ENCODE peak calls at places on chromosome 7, in seven cellular contexts. H, L, K, Y, X, V and D are unnamed samples.

GRCh38 chr7:29113384-29114102 is 32.8 kb downstream of the CPVL start:
- DNase-seq in V (peak; percentile 50), X (peak; percentile 32), L (peak; percentile 51), H (peak; percentile 56), K (no peak), Y (peak; percentile 2), D (no peak)

GRCh38 chr7:30934225-30934624 is 22.6 kb downstream of the AQP1 start:
- DNase-seq in H (no peak), Y (no peak), V (no peak), K (peak; percentile 39), X (no peak), L (no peak), D (no peak)

GRCh38 chr7:1819258-1819841 is 149.3 kb downstream of the ELFN1 start:
- DNase-seq in X (no peak), K (peak; percentile 57), V (no peak), L (no peak), Y (no peak), H (no peak), D (no peak)

GRCh38 chr7:122006687-122007086 is 133.7 kb downstream of the PTPRZ1 start:
- DNase-seq in Y (no peak), K (no peak), H (no peak), V (no peak), X (no peak), L (no peak), D (no peak)

GRCh38 chr7:21028186-21028989 is 241.7 kb upstream of the SP8 start:
- DNase-seq in K (no peak), X (no peak), Y (no peak), L (no peak), H (peak; percentile 15), V (no peak), D (no peak)

GRCh38 chr7:50151661-50152060 is 58.6 kb upstream of the ZPBP start:
- DNase-seq in K (no peak), X (no peak), H (no peak), L (no peak), Y (peak; percentile 58), V (no peak), D (no peak)

GRCh38 chr7:77409739-77410545 is 6.2 kb downstream of the GSAP start:
- DNase-seq in Y (no peak), K (no peak), L (peak; percentile 81), X (no peak), V (no peak), H (peak; percentile 45), D (no peak)

GRCh38 chr7:140902305-140902953 is 22.3 kb downstream of the BRAF start:
- DNase-seq in X (no peak), K (no peak), H (no peak), Y (peak; percentile 12), V (no peak), L (no peak), D (peak; percentile 62)

GRCh38 chr7:101728888-101729883 is 88.2 kb upstream of the CUX1 start:
- DNase-seq in H (peak; percentile 99), L (peak; percentile 97), X (no peak), V (peak; percentile 95), Y (no peak), K (no peak), D (no peak)

GRCh38 chr7:5528071-5528814 is 104.6 kb upstream of the TNRC18 start:
- DNase-seq in Y (peak; percentile 13), X (peak; percentile 61), V (peak; percentile 66), K (peak; percentile 73), L (peak; percentile 53), H (no peak), D (peak; percentile 61)

GRCh38 chr7:46003896-46004875 is 83.1 kb upstream of the IGFBP3 start:
- DNase-seq in H (peak; percentile 96), Y (no peak), X (no peak), V (no peak), K (no peak), L (peak; percentile 43), D (no peak)

GRCh38 chr7:14714161-14714728 is 188.3 kb downstream of the DGKB start:
- DNase-seq in L (no peak), X (no peak), H (no peak), Y (no peak), K (no peak), V (no peak), D (no peak)

GRCh38 chr7:47327698-47328391 is 254.1 kb downstream of the TNS3 start:
- DNase-seq in X (peak; percentile 77), L (peak; percentile 90), H (peak; percentile 89), K (no peak), V (peak; percentile 71), Y (no peak), D (no peak)

GRCh38 chr7:42940985-42941847 is 9.0 kb downstream of the MRPL32 start:
- DNase-seq in X (peak; percentile 89), Y (peak; percentile 87), V (peak; percentile 92), L (peak; percentile 85), H (peak; percentile 50), K (peak; percentile 80), D (peak; percentile 66)

GRCh38 chr7:124800386-124800785 is 34.8 kb upstream of the GPR37 start:
- DNase-seq in Y (no peak), H (no peak), K (no peak), X (no peak), V (no peak), L (no peak), D (no peak)

GRCh38 chr7:8411103-8411502 is 22.3 kb upstream of the NXPH1 start:
- DNase-seq in Y (no peak), V (no peak), K (no peak), L (no peak), X (no peak), H (no peak), D (no peak)

GRCh38 chr7:134755422-134756022 is 23.9 kb upstream of the CALD1 start:
- DNase-seq in Y (peak; percentile 25), H (peak; percentile 35), L (peak; percentile 56), K (no peak), X (peak; percentile 16), V (no peak), D (peak; percentile 8)

GRCh38 chr7:151721694-151722093 is 155.2 kb downstream of the PRKAG2 start:
- DNase-seq in K (no peak), H (no peak), X (no peak), V (no peak), Y (no peak), L (peak; percentile 39), D (no peak)

GRCh38 chr7:37999673-38000072 is 79.2 kb downstream of the EPDR1 start:
- DNase-seq in H (peak; percentile 55), K (no peak), X (no peak), Y (no peak), L (peak; percentile 24), V (no peak), D (no peak)

GRCh38 chr7:51013218-51013786 is 230.6 kb upstream of the GRB10 start:
- DNase-seq in L (peak; percentile 44), H (no peak), Y (no peak), V (no peak), K (no peak), X (no peak), D (no peak)

GRCh38 chr7:7416031-7416968 is 119.4 kb downstream of the COL28A1 start:
- DNase-seq in X (peak; percentile 76), V (peak; percentile 66), Y (no peak), K (no peak), H (peak; percentile 74), L (peak; percentile 76), D (no peak)

GRCh38 chr7:64997927-64998391 is 7.1 kb upstream of the ZNF117 start:
- DNase-seq in H (peak; percentile 83), K (no peak), X (peak; percentile 62), Y (no peak), L (peak; percentile 72), V (no peak), D (no peak)

GRCh38 chr7:64997164-64997908 is 6.5 kb upstream of the ZNF117 start:
- DNase-seq in V (no peak), Y (no peak), H (no peak), L (no peak), K (no peak), X (no peak), D (no peak)

GRCh38 chr7:64998865-64999164 is 7.7 kb downstream of the ERV3-1 start:
- DNase-seq in Y (no peak), K (no peak), L (no peak), V (no peak), X (no peak), H (no peak), D (no peak)

GRCh38 chr7:65001291-65001814 is 5.1 kb downstream of the ERV3-1 start:
- DNase-seq in X (no peak), H (peak; percentile 67), L (peak; percentile 28), Y (no peak), K (no peak), V (no peak), D (no peak)

GRCh38 chr7:64999165-65000004 is 7.1 kb downstream of the ERV3-1 start:
- DNase-seq in V (no peak), H (peak; percentile 94), Y (peak; percentile 87), K (no peak), X (peak; percentile 61), L (peak; percentile 96), D (no peak)
- H3K9me3 ChIP-seq in V (peaks cover 23% of the 10 kb centered on the region), H (no peaks in the 10 kb centered on the region), Y (peaks cover 45% of the 10 kb centered on the region), K (peaks cover 38% of the 10 kb centered on the region), X (no peaks in the 10 kb centered on the region), L (no peaks in the 10 kb centered on the region), D (peaks cover 70% of the 10 kb centered on the region)

GRCh38 chr7:22662490-22663145 is 64.4 kb upstream of the IL6 start:
- DNase-seq in H (no peak), K (no peak), L (no peak), X (no peak), V (no peak), Y (no peak), D (no peak)

GRCh38 chr7:22664988-22665798 is 61.8 kb upstream of the IL6 start:
- DNase-seq in K (no peak), X (no peak), Y (no peak), V (no peak), L (no peak), H (no peak), D (no peak)

GRCh38 chr7:22663721-22664120 is 63.3 kb upstream of the IL6 start:
- DNase-seq in L (peak; percentile 86), Y (no peak), V (no peak), H (peak; percentile 40), X (no peak), K (no peak), D (no peak)

GRCh38 chr7:22662031-22662430 is 65.0 kb upstream of the IL6 start:
- DNase-seq in L (no peak), V (no peak), X (no peak), Y (no peak), H (no peak), K (no peak), D (no peak)

DNA sequence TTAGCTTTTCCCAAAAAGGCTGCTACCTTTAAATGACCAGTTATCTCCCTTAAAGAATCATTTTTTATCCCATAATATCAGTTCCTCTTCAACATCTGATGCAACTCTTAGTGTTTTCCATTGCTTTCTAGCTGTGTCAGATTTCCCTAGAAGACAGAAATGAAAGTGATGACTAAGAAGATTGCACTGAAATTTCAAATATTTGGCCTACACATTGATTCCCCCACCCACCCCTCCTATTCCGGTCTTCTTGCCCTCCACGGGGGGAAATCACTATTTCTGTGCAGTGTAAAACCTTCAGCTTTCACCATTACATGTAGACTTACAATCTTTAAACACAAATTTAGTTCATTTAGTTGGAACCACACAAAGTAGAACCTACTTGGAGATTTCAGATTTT is 63.7 kb upstream of the IL6 start:
- DNase-seq in K (no peak), Y (no peak), X (no peak), V (no peak), H (peak; percentile 73), L (peak; percentile 89), D (no peak)
- H3K27ac ChIP-seq in K (no peak overlapping the region), Y (no peak overlapping the region), X (no peak overlapping the region), V (no peak overlapping the region), H (no peak overlapping the region), L (no peak overlapping the region), D (no peak overlapping the region)

GRCh38 chr7:108009873-108010272 is 6.9 kb upstream of the LAMB1 start:
- DNase-seq in Y (no peak), L (no peak), H (no peak), K (no peak), V (no peak), X (no peak), D (no peak)
- H3K4me1 ChIP-seq in Y (no peaks in the 10 kb centered on the region), L (peaks cover 41% of the 10 kb centered on the region), H (peaks cover 4% of the 10 kb centered on the region), K (no peaks in the 10 kb centered on the region), V (no peaks in the 10 kb centered on the region), X (peaks cover 49% of the 10 kb centered on the region), D (no peaks in the 10 kb centered on the region)

GRCh38 chr7:158097511-158098124 is 490.0 kb downstream of the PTPRN2 start:
- DNase-seq in V (peak; percentile 36), Y (no peak), H (peak; percentile 1), X (no peak), L (no peak), K (no peak), D (no peak)
- H3K9me3 ChIP-seq in V (no peaks in the 10 kb centered on the region), Y (no peaks in the 10 kb centered on the region), H (no peaks in the 10 kb centered on the region), X (no peaks in the 10 kb centered on the region), L (no peaks in the 10 kb centered on the region), K (no peaks in the 10 kb centered on the region), D (no peaks in the 10 kb centered on the region)